ENCODE peak calls at places on chromosomes 1 and 21, in five cellular contexts. One of them, this sample, is unnamed.
A peak's percentile ranks its signal among the peaks of the same experiment; 100 is the strongest.

GRCh38 chr1:244211559-244211944 is 160.5 kb downstream of the ZBTB18 start:
- DNase-seq in mammary epithelial cell: no peak
- DNase-seq in esophagus muscularis mucosa: no peak
- DNase-seq in tibial artery: no peak
- DNase-seq in left lung: no peak
- DNase-seq in this sample: no peak

GRCh38 chr1:101996830-101997485 is at the start of gene OLFM3:
- DNase-seq in mammary epithelial cell: peak; percentile 20
- DNase-seq in esophagus muscularis mucosa: no peak
- DNase-seq in tibial artery: no peak
- DNase-seq in left lung: peak; percentile 65
- DNase-seq in this sample: no peak

GRCh38 chr1:179742717-179743678 is at the start of gene FAM163A:
- DNase-seq in mammary epithelial cell: no peak
- DNase-seq in esophagus muscularis mucosa: no peak
- DNase-seq in tibial artery: no peak
- DNase-seq in left lung: peak; percentile 73
- DNase-seq in this sample: no peak

GRCh38 chr1:39268112-39268581 is 63.7 kb downstream of the MACF1 start:
- DNase-seq in mammary epithelial cell: peak; percentile 83
- DNase-seq in esophagus muscularis mucosa: no peak
- DNase-seq in tibial artery: peak; percentile 70
- DNase-seq in left lung: no peak
- DNase-seq in this sample: peak; percentile 48

GRCh38 chr1:203669739-203670138 is 43.1 kb downstream of the ATP2B4 start:
- DNase-seq in mammary epithelial cell: peak; percentile 93
- DNase-seq in esophagus muscularis mucosa: no peak
- DNase-seq in tibial artery: no peak
- DNase-seq in left lung: no peak
- DNase-seq in this sample: peak; percentile 56

GRCh38 chr21:36209626-36210171 is 53.1 kb downstream of the DOP1B start:
- DNase-seq in mammary epithelial cell: peak; percentile 73
- DNase-seq in esophagus muscularis mucosa: no peak
- DNase-seq in tibial artery: no peak
- DNase-seq in left lung: no peak
- DNase-seq in this sample: no peak

GRCh38 chr1:60936943-60937342 is 145.4 kb upstream of the NFIA start:
- DNase-seq in mammary epithelial cell: no peak
- DNase-seq in esophagus muscularis mucosa: no peak
- DNase-seq in tibial artery: no peak
- DNase-seq in left lung: no peak
- DNase-seq in this sample: no peak

GRCh38 chr1:80367058-80367457 is 1360.5 kb upstream of the ADGRL4 start:
- DNase-seq in mammary epithelial cell: no peak
- DNase-seq in esophagus muscularis mucosa: no peak
- DNase-seq in tibial artery: no peak
- DNase-seq in left lung: no peak
- DNase-seq in this sample: no peak

GRCh38 chr21:34880401-34880800 is 168.7 kb downstream of the RUNX1 start:
- DNase-seq in mammary epithelial cell: no peak
- DNase-seq in esophagus muscularis mucosa: peak; percentile 57
- DNase-seq in tibial artery: no peak
- DNase-seq in left lung: no peak
- DNase-seq in this sample: no peak

GRCh38 chr1:31836638-31837037 is 20.8 kb upstream of the SPOCD1 start:
- DNase-seq in mammary epithelial cell: no peak
- DNase-seq in esophagus muscularis mucosa: no peak
- DNase-seq in tibial artery: no peak
- DNase-seq in left lung: no peak
- DNase-seq in this sample: no peak

GRCh38 chr1:189880135-189880534 is 597.5 kb downstream of the BRINP3 start:
- DNase-seq in mammary epithelial cell: no peak
- DNase-seq in esophagus muscularis mucosa: no peak
- DNase-seq in tibial artery: no peak
- DNase-seq in left lung: no peak
- DNase-seq in this sample: no peak

GRCh38 chr1:79929356-79929755 is 922.8 kb upstream of the ADGRL4 start:
- DNase-seq in mammary epithelial cell: peak; percentile 15
- DNase-seq in esophagus muscularis mucosa: no peak
- DNase-seq in tibial artery: no peak
- DNase-seq in left lung: no peak
- DNase-seq in this sample: no peak

GRCh38 chr1:178271471-178271870 is 177.6 kb downstream of the RASAL2 start:
- DNase-seq in mammary epithelial cell: no peak
- DNase-seq in esophagus muscularis mucosa: no peak
- DNase-seq in tibial artery: no peak
- DNase-seq in left lung: no peak
- DNase-seq in this sample: no peak

GRCh38 chr1:51473716-51474115 is 45.4 kb downstream of the EPS15 start:
- DNase-seq in mammary epithelial cell: no peak
- DNase-seq in esophagus muscularis mucosa: no peak
- DNase-seq in tibial artery: no peak
- DNase-seq in left lung: no peak
- DNase-seq in this sample: no peak

GRCh38 chr1:156421939-156422601 is 53.1 kb downstream of the RHBG start:
- DNase-seq in mammary epithelial cell: no peak
- DNase-seq in esophagus muscularis mucosa: no peak
- DNase-seq in tibial artery: no peak
- DNase-seq in left lung: no peak
- DNase-seq in this sample: no peak

GRCh38 chr1:62022348-62022747 is 172.3 kb upstream of the L1TD1 start:
- DNase-seq in mammary epithelial cell: no peak
- DNase-seq in esophagus muscularis mucosa: no peak
- DNase-seq in tibial artery: no peak
- DNase-seq in left lung: no peak
- DNase-seq in this sample: no peak

GRCh38 chr1:35326228-35326627 is 57.7 kb downstream of the ZMYM4 start:
- DNase-seq in mammary epithelial cell: no peak
- DNase-seq in esophagus muscularis mucosa: no peak
- DNase-seq in tibial artery: no peak
- DNase-seq in left lung: no peak
- DNase-seq in this sample: no peak

GRCh38 chr1:206760590-206760989 is 10.0 kb upstream of the IL19 start:
- DNase-seq in mammary epithelial cell: no peak
- DNase-seq in esophagus muscularis mucosa: no peak
- DNase-seq in tibial artery: no peak
- DNase-seq in left lung: no peak
- DNase-seq in this sample: no peak

GRCh38 chr1:206753141-206753540 is 17.4 kb upstream of the IL19 start:
- DNase-seq in mammary epithelial cell: no peak
- DNase-seq in esophagus muscularis mucosa: no peak
- DNase-seq in tibial artery: no peak
- DNase-seq in left lung: no peak
- DNase-seq in this sample: peak; percentile 60

GRCh38 chr1:206761369-206761768 is 9.2 kb upstream of the IL19 start:
- DNase-seq in mammary epithelial cell: no peak
- DNase-seq in esophagus muscularis mucosa: no peak
- DNase-seq in tibial artery: no peak
- DNase-seq in left lung: no peak
- DNase-seq in this sample: no peak

GRCh38 chr1:206754011-206754410 is 16.6 kb upstream of the IL19 start:
- DNase-seq in mammary epithelial cell: peak; percentile 9
- DNase-seq in esophagus muscularis mucosa: no peak
- DNase-seq in tibial artery: no peak
- DNase-seq in left lung: no peak
- DNase-seq in this sample: peak; percentile 27

DNA sequence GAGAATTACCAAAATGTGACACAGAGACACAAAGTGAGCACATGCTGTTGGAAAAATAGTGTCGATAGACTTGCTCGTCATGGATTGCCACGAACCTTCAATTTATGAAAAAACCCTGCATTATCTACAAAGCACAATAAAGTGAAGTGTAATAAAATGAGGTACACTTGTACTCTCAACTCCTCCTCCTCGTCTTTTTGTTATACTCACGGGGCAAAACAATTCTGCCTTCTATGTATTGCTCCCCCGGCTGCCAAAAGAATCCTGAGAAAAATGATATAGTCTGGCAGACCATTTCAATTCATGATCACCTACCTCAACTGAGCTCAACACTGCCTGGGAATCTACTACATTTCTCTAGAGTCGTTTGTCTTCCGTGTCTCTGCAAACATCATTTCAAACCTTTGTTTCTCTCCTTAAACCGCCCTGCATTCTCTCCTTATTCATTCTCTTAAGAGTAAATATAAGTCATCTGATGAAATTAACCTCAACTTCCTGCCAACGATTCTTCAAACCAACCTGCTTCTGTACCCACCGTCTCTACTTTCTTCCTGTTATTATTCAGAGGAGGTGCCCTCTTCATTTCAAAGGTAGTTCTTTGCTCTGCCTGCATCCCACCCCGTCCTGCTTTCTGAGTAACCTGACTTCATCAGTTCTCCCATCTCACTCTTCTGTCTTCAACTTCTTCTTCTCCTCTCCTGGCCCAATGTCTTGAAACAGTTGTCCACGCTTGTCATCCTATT is 12.9 kb upstream of the IL19 start:
- DNase-seq in mammary epithelial cell: no peak
- DNase-seq in esophagus muscularis mucosa: no peak
- DNase-seq in tibial artery: no peak
- DNase-seq in left lung: no peak
- DNase-seq in this sample: no peak
- H3K27ac ChIP-seq in mammary epithelial cell: no peak overlapping the region
- H3K27ac ChIP-seq in esophagus muscularis mucosa: no peak overlapping the region
- H3K27ac ChIP-seq in tibial artery: no peak overlapping the region
- H3K27ac ChIP-seq in left lung: peak overlapping the region; percentile 10
- H3K27ac ChIP-seq in this sample: no peak overlapping the region

GRCh38 chr1:71294178-71294577 is 213.3 kb upstream of the ZRANB2 start:
- DNase-seq in mammary epithelial cell: no peak
- DNase-seq in esophagus muscularis mucosa: no peak
- DNase-seq in tibial artery: no peak
- DNase-seq in left lung: no peak
- DNase-seq in this sample: no peak

GRCh38 chr1:71295340-71295739 is 214.5 kb upstream of the ZRANB2 start:
- DNase-seq in mammary epithelial cell: no peak
- DNase-seq in esophagus muscularis mucosa: no peak
- DNase-seq in tibial artery: no peak
- DNase-seq in left lung: no peak
- DNase-seq in this sample: no peak

GRCh38 chr1:71303617-71304041 is 222.8 kb upstream of the ZRANB2 start:
- DNase-seq in mammary epithelial cell: peak; percentile 68
- DNase-seq in esophagus muscularis mucosa: no peak
- DNase-seq in tibial artery: no peak
- DNase-seq in left lung: no peak
- DNase-seq in this sample: no peak

GRCh38 chr1:71296551-71296950 is 215.7 kb upstream of the ZRANB2 start:
- DNase-seq in mammary epithelial cell: peak; percentile 88
- DNase-seq in esophagus muscularis mucosa: no peak
- DNase-seq in tibial artery: no peak
- DNase-seq in left lung: no peak
- DNase-seq in this sample: no peak

GRCh38 chr1:71298633-71299032 is 217.8 kb upstream of the ZRANB2 start:
- DNase-seq in mammary epithelial cell: peak; percentile 21
- DNase-seq in esophagus muscularis mucosa: no peak
- DNase-seq in tibial artery: no peak
- DNase-seq in left lung: no peak
- DNase-seq in this sample: no peak
- H3K27me3 ChIP-seq in mammary epithelial cell: no peaks in the 10 kb centered on the region
- H3K27me3 ChIP-seq in esophagus muscularis mucosa: no peaks in the 10 kb centered on the region
- H3K27me3 ChIP-seq in tibial artery: no peaks in the 10 kb centered on the region
- H3K27me3 ChIP-seq in left lung: no peaks in the 10 kb centered on the region
- H3K27me3 ChIP-seq in this sample: no peaks in the 10 kb centered on the region

GRCh38 chr1:43207229-43207853 is 35.2 kb downstream of the CFAP57 start:
- DNase-seq in mammary epithelial cell: no peak
- DNase-seq in esophagus muscularis mucosa: no peak
- DNase-seq in tibial artery: no peak
- DNase-seq in left lung: no peak
- DNase-seq in this sample: peak; percentile 82

GRCh38 chr1:43203859-43204258 is 31.7 kb downstream of the CFAP57 start:
- DNase-seq in mammary epithelial cell: no peak
- DNase-seq in esophagus muscularis mucosa: no peak
- DNase-seq in tibial artery: no peak
- DNase-seq in left lung: no peak
- DNase-seq in this sample: no peak

GRCh38 chr1:43204394-43204793 is 32.3 kb downstream of the CFAP57 start:
- DNase-seq in mammary epithelial cell: no peak
- DNase-seq in esophagus muscularis mucosa: no peak
- DNase-seq in tibial artery: no peak
- DNase-seq in left lung: no peak
- DNase-seq in this sample: no peak

GRCh38 chr1:43205671-43206070 is 33.5 kb downstream of the CFAP57 start:
- DNase-seq in mammary epithelial cell: peak; percentile 24
- DNase-seq in esophagus muscularis mucosa: no peak
- DNase-seq in tibial artery: no peak
- DNase-seq in left lung: no peak
- DNase-seq in this sample: peak; percentile 44

DNA sequence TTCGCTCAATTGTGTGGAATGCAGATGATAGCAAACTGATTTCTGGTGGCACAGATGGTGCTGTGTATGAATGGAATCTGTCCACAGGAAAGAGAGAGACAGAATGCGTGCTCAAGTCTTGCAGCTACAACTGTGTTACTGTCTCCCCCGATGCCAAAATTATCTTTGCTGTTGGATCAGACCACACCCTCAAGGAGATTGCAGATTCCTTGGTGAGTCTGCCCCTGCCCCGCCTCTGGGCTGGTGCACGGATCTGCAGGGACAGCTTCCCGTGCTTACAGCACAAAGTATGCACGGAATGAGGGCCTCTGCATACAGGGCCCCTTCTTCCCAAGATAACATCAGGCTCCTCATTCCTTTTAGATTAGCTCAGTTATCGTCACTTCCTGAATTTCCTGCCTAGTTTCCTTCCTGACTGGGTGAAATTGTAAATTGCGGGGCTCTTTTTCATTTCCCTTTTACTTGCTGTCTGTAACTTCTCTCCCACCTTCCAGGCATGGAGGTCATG is 34.6 kb downstream of the CFAP57 start:
- DNase-seq in mammary epithelial cell: peak; percentile 86
- DNase-seq in esophagus muscularis mucosa: no peak
- DNase-seq in tibial artery: no peak
- DNase-seq in left lung: peak; percentile 78
- DNase-seq in this sample: peak; percentile 99
- H3K4me3 ChIP-seq in mammary epithelial cell: no peak overlapping the region
- H3K4me3 ChIP-seq in esophagus muscularis mucosa: no peak overlapping the region
- H3K4me3 ChIP-seq in tibial artery: no peak overlapping the region
- H3K4me3 ChIP-seq in left lung: no peak overlapping the region
- H3K4me3 ChIP-seq in this sample: peak overlapping the region; percentile 17

DNA sequence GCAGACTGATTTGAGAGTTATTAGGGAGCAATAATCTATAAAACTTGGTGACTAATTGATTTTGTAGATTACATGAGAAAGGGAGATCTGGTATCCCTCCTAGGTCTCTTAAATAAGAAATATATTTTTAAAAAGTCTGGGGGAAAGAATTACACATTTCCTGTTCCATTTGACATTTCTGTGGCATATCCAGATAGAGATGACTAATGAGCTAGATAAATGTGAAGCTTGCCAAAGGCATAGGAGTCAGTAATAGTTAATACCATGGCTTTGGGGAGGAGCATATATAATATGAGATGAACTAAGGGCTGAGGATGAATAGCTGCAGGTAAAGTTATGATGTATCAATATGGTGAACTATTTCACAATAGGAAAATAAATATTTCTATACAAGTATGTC is 663.7 kb downstream of the PTPRC start:
- DNase-seq in mammary epithelial cell: peak; percentile 61
- DNase-seq in esophagus muscularis mucosa: no peak
- DNase-seq in tibial artery: no peak
- DNase-seq in left lung: no peak
- DNase-seq in this sample: no peak
- H3K27ac ChIP-seq in mammary epithelial cell: no peak overlapping the region
- H3K27ac ChIP-seq in esophagus muscularis mucosa: no peak overlapping the region
- H3K27ac ChIP-seq in tibial artery: no peak overlapping the region
- H3K27ac ChIP-seq in left lung: no peak overlapping the region
- H3K27ac ChIP-seq in this sample: no peak overlapping the region

GRCh38 chr21:46057710-46058241 is 40.1 kb upstream of the COL6A2 start:
- DNase-seq in mammary epithelial cell: no peak
- DNase-seq in esophagus muscularis mucosa: no peak
- DNase-seq in tibial artery: peak; percentile 67
- DNase-seq in left lung: peak; percentile 49
- DNase-seq in this sample: no peak
- H3K27me3 ChIP-seq in mammary epithelial cell: no peaks in the 10 kb centered on the region
- H3K27me3 ChIP-seq in esophagus muscularis mucosa: no peaks in the 10 kb centered on the region
- H3K27me3 ChIP-seq in tibial artery: no peaks in the 10 kb centered on the region
- H3K27me3 ChIP-seq in left lung: peaks cover 62% of the 10 kb centered on the region
- H3K27me3 ChIP-seq in this sample: no peaks in the 10 kb centered on the region

This sample was measured in SJSA1.